ENCODE peak calls at places on chromosomes 13 and 19, in five cellular contexts. Q, B, U, J and X are unnamed samples.

GRCh38 chr19:37987356-37988332 is 80.6 kb downstream of the SIPA1L3 start:
- DNase-seq in U (no peak), B (no peak), J (no peak), Q (peak; percentile 51), X (peak; percentile 68)

GRCh38 chr19:32373614-32374295 is 28.3 kb downstream of the ZNF507 start:
- DNase-seq in B (no peak), Q (no peak), J (no peak), U (peak; percentile 77), X (peak; percentile 60)

GRCh38 chr19:15863272-15863671 is 34.6 kb downstream of the CYP4F2 start:
- DNase-seq in B (no peak), J (no peak), U (no peak), Q (no peak), X (no peak)

GRCh38 chr13:28408235-28408848 is 86.6 kb downstream of the FLT1 start:
- DNase-seq in U (peak; percentile 64), J (no peak), Q (no peak), B (no peak), X (peak; percentile 21)

GRCh38 chr19:39247701-39248664 is 673 bp downstream of the IFNL4 start:
- DNase-seq in U (no peak), Q (peak; percentile 67), B (no peak), J (no peak), X (no peak)

GRCh38 chr13:99258210-99258860 is at the start of gene GPR18:
- DNase-seq in U (no peak), B (no peak), J (no peak), Q (no peak), X (no peak)

GRCh38 chr19:54448037-54448773 is 794 bp upstream of the LENG8 start:
- DNase-seq in J (peak; percentile 86), Q (peak; percentile 75), U (peak; percentile 68), B (peak; percentile 57), X (peak; percentile 60)

GRCh38 chr13:30821421-30821820 is 84.7 kb upstream of the MEDAG start:
- DNase-seq in J (no peak), Q (no peak), U (no peak), B (no peak), X (no peak)

GRCh38 chr19:10501971-10502523 is 1.1 kb downstream of the KEAP1 start:
- DNase-seq in J (peak; percentile 77), U (peak; percentile 93), Q (peak; percentile 54), B (peak; percentile 83), X (peak; percentile 86)

GRCh38 chr19:4582980-4583842 is 23.7 kb upstream of the SEMA6B start:
- DNase-seq in U (peak; percentile 59), J (no peak), Q (no peak), B (no peak), X (no peak)

GRCh38 chr19:11209892-11210655 is 12.7 kb upstream of the KANK2 start:
- DNase-seq in B (no peak), J (no peak), U (no peak), Q (no peak), X (no peak)

GRCh38 chr19:48683349-48683748 is 10.5 kb upstream of the NTN5 start:
- DNase-seq in J (peak; percentile 62), U (no peak), B (peak; percentile 44), Q (no peak), X (no peak)
- H3K4me3 ChIP-seq in J (no peak overlapping the region), U (no peak overlapping the region), B (peak overlapping the region; percentile 40), Q (no peak overlapping the region), X (no peak overlapping the region)

GRCh38 chr19:49127674-49128544 is 8.6 kb downstream of the PPFIA3 start:
- DNase-seq in B (peak; percentile 96), J (peak; percentile 96), Q (peak; percentile 97), U (peak; percentile 98), X (peak; percentile 98)
- TF ChIP-seq CTCF in B (no peak), J (peak; percentile 43), Q (peak; percentile 25), U (no peak), X (peak; percentile 15)

DNA sequence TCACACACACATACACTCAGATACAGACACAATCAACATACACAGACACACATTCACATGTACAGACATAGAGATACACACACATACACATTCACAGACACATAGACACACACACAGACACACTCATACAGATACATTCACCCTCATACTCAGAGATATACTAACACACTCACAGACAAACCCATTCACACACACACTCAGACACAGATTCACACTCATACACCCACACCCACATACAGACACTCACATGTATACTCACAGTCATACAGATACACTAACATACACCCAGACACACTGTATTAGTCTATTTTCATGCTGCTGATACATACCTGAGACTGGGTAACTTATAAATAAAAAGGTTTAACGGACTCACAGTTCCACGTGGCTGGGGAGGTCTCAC is 30.8 kb downstream of the GJA3 start:
- DNase-seq in U (no peak), Q (no peak), J (no peak), B (no peak), X (no peak)
- H3K4me1 ChIP-seq in U (peaks cover 13% of the 10 kb centered on the region), Q (peaks cover 7% of the 10 kb centered on the region), J (peaks cover 4% of the 10 kb centered on the region), B (peaks cover 17% of the 10 kb centered on the region), X (peaks cover 5% of the 10 kb centered on the region)

GRCh38 chr19:56476093-56476492 is 1.1 kb downstream of the ZNF667 start:
- DNase-seq in Q (no peak), J (no peak), B (no peak), U (no peak), X (no peak)
- H3K4me3 ChIP-seq in Q (peak overlapping the region; percentile 60), J (no peak overlapping the region), B (peak overlapping the region; percentile 87), U (no peak overlapping the region), X (no peak overlapping the region)

DNA sequence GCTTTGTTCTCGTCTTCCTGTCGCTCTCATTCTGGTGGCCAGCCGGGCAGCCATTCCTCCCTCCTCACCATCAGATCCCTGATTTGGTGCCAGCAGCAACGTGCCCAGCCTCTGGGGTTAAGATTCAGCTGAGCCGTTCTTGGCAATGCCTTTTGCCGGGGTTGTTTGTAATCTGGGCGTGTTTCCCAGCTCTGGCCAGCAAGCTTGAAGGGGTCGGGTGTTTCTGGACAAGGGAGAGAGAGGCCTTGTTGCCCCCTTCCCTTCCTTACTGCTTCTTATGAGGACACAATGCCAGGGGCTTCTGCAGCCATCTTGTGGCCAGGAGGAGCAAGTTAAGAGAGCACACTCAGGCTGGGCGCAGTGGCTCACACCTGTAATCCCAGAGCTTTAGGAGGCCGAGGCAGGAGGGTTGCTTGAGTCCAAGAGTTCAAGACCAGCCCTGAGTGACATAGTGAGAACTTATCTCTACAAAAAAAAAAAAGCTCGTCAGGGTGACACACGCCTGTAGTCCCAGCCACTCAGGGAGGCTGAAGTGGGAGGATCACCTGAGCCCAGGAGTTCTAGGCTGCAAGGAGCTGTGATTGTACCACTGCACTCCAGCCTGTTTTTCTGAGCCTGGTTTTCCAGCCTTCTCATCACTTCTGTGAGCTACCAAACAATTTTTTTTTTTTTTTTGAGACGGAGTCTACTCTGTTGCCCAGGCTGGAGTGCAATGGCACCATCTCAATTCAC is 10.7 kb upstream of the CRTC1 start:
- DNase-seq in B (peak; percentile 50), Q (peak; percentile 37), U (no peak), J (no peak), X (no peak)
- TF ChIP-seq CTCF in B (peak; percentile 32), Q (peak; percentile 25), U (no peak), J (no peak), X (no peak)

GRCh38 chr19:801030-801860 is 4.0 kb downstream of the PTBP1 start:
- DNase-seq in J (peak; percentile 80), B (peak; percentile 63), U (peak; percentile 83), Q (no peak), X (peak; percentile 55)
- H3K4me1 ChIP-seq in J (peaks cover 41% of the 10 kb centered on the region), B (peaks cover 46% of the 10 kb centered on the region), U (peaks cover 44% of the 10 kb centered on the region), Q (peaks cover 39% of the 10 kb centered on the region), X (peaks cover 28% of the 10 kb centered on the region)